ENCODE peak calls at places on chromosomes 13 and 19, in four cellular contexts. O is IMR-90, K is neuronal stem cell, I is H9. Y is an unnamed sample.

GRCh38 chr19:850221-850978 is 1.7 kb upstream of the ELANE start:
- DNase-seq in O (peak; percentile 81), K (no peak), I (peak; percentile 42), Y (no peak)

GRCh38 chr13:109628251-109628699 is 158.1 kb downstream of the IRS2 start:
- DNase-seq in K (no peak), I (no peak), O (peak; percentile 61), Y (no peak)

GRCh38 chr19:40585677-40586422 is 9.2 kb downstream of the SHKBP1 start:
- DNase-seq in I (no peak), O (peak; percentile 44), K (no peak), Y (no peak)

GRCh38 chr13:87078947-87079795 is 592.0 kb upstream of the SLITRK5 start:
- DNase-seq in O (no peak), K (no peak), I (no peak), Y (no peak)

GRCh38 chr13:23671902-23672301 is 101.7 kb downstream of the TNFRSF19 start:
- DNase-seq in K (no peak), I (no peak), O (peak; percentile 95), Y (no peak)

GRCh38 chr13:40388617-40389016 is 277.8 kb downstream of the FOXO1 start:
- DNase-seq in O (peak; percentile 3), K (no peak), I (no peak), Y (no peak)

GRCh38 chr13:72808917-72809500 is 27.1 kb downstream of the PIBF1 start:
- DNase-seq in I (no peak), O (peak; percentile 6), K (peak; percentile 9), Y (no peak)

GRCh38 chr19:41531438-41532311 is 44.3 kb upstream of the CEACAM21 start:
- DNase-seq in O (peak; percentile 31), K (no peak), I (no peak), Y (no peak)

GRCh38 chr19:17681505-17682125 is 6.5 kb downstream of the UNC13A start:
- DNase-seq in K (no peak), I (peak; percentile 61), O (peak; percentile 56), Y (no peak)

GRCh38 chr13:95641961-95642621 is 2.4 kb downstream of the DZIP1 start:
- DNase-seq in K (peak; percentile 6), O (peak; percentile 43), I (peak; percentile 76), Y (no peak)

GRCh38 chr13:49098771-49099512 is 121.2 kb upstream of the MLNR start:
- DNase-seq in K (no peak), I (no peak), O (no peak), Y (no peak)

GRCh38 chr13:23679214-23679613 is 109.0 kb downstream of the TNFRSF19 start:
- DNase-seq in O (peak; percentile 90), I (no peak), K (no peak), Y (no peak)

GRCh38 chr13:107864543-107865460 is 350.5 kb downstream of the LIG4 start:
- DNase-seq in K (peak; percentile 84), O (peak; percentile 86), I (no peak), Y (no peak)

GRCh38 chr13:110162053-110162452 is 144.9 kb downstream of the COL4A1 start:
- DNase-seq in O (no peak), I (no peak), K (no peak), Y (no peak)

GRCh38 chr13:40026174-40026585 is 370.7 kb downstream of the COG6 start:
- DNase-seq in I (no peak), K (no peak), O (peak; percentile 11), Y (no peak)

GRCh38 chr13:85528578-85529215 is 270.5 kb downstream of the SLITRK6 start:
- DNase-seq in I (no peak), K (no peak), O (peak; percentile 90), Y (no peak)

GRCh38 chr19:47723573-47723923 is 10.3 kb downstream of the EHD2 start:
- DNase-seq in O (peak; percentile 95), I (no peak), K (no peak), Y (no peak)

GRCh38 chr19:52335768-52336116 is 301 bp upstream of the ZNF610 start:
- DNase-seq in K (no peak), O (no peak), I (no peak), Y (no peak)

GRCh38 chr13:89204435-89204834 is 1533.3 kb downstream of the SLITRK5 start:
- DNase-seq in I (no peak), O (no peak), K (no peak), Y (no peak)

GRCh38 chr13:73656863-73657262 is 477.3 kb downstream of the KLF12 start:
- DNase-seq in I (no peak), K (no peak), O (peak; percentile 42), Y (no peak)

GRCh38 chr19:12784871-12785430 is 6.3 kb upstream of the JUNB start:
- DNase-seq in O (peak; percentile 26), K (no peak), I (no peak), Y (no peak)

GRCh38 chr13:52737900-52738299 is 1.7 kb downstream of the CNMD start:
- DNase-seq in I (no peak), K (no peak), O (no peak), Y (no peak)

GRCh38 chr13:109744512-109745051 is 41.8 kb downstream of the IRS2 start:
- DNase-seq in O (peak; percentile 92), I (no peak), K (no peak), Y (no peak)

GRCh38 chr13:38264363-38265134 is 85.1 kb upstream of the UFM1 start:
- DNase-seq in K (no peak), O (no peak), I (no peak), Y (no peak)

GRCh38 chr19:46861691-46862503 is 1.1 kb downstream of the ARHGAP35 start:
- DNase-seq in I (no peak), K (no peak), O (no peak), Y (no peak)

GRCh38 chr13:104382941-104383340 is 1316.7 kb upstream of the SLC10A2 start:
- DNase-seq in K (no peak), O (peak; percentile 22), I (no peak), Y (no peak)

GRCh38 chr13:99015606-99016520 is 38.0 kb upstream of the DOCK9 start:
- DNase-seq in I (no peak), O (no peak), K (no peak), Y (no peak)

GRCh38 chr13:113360446-113360845 is 3.5 kb downstream of the GRTP1 start:
- DNase-seq in I (no peak), K (no peak), O (no peak), Y (no peak)

GRCh38 chr19:1401138-1401888 is at the start of gene GAMT:
- DNase-seq in O (no peak), I (no peak), K (peak; percentile 46), Y (no peak)

GRCh38 chr19:861756-862528 is 2.5 kb downstream of the CFD start:
- DNase-seq in O (no peak), I (peak; percentile 98), K (peak; percentile 43), Y (peak; percentile 91)

GRCh38 chr19:13430790-13431582 is 75.3 kb downstream of the CACNA1A start:
- DNase-seq in K (peak; percentile 17), O (peak; percentile 42), I (peak; percentile 71), Y (peak; percentile 85)

GRCh38 chr13:96617528-96617927 is 376.7 kb downstream of the OXGR1 start:
- DNase-seq in K (no peak), O (no peak), I (no peak), Y (no peak)

GRCh38 chr13:38535271-38535670 is 151.6 kb upstream of the FREM2 start:
- DNase-seq in O (no peak), I (no peak), K (no peak), Y (no peak)

GRCh38 chr13:32674503-32674902 is 88.3 kb downstream of the PDS5B start:
- DNase-seq in K (no peak), O (no peak), I (no peak), Y (no peak)

GRCh38 chr13:32682130-32682529 is 95.9 kb downstream of the PDS5B start:
- DNase-seq in O (no peak), I (no peak), K (no peak), Y (no peak)

GRCh38 chr13:32676242-32676641 is 90.0 kb downstream of the PDS5B start:
- DNase-seq in O (peak; percentile 50), I (no peak), K (no peak), Y (no peak)
- H3K23ac ChIP-seq in O (no peak overlapping the region), I (no peak overlapping the region), K (no peak overlapping the region), Y (no peak overlapping the region)

GRCh38 chr19:29173896-29174295 is 39.1 kb downstream of the UQCRFS1 start:
- DNase-seq in O (no peak), I (no peak), K (no peak), Y (no peak)

GRCh38 chr19:29171525-29171924 is 41.4 kb downstream of the UQCRFS1 start:
- DNase-seq in O (no peak), K (no peak), I (no peak), Y (no peak)

GRCh38 chr19:29172302-29172701 is 40.6 kb downstream of the UQCRFS1 start:
- DNase-seq in I (no peak), O (no peak), K (no peak), Y (no peak)

GRCh38 chr19:29176981-29177754 is 35.8 kb downstream of the UQCRFS1 start:
- DNase-seq in I (no peak), O (no peak), K (no peak), Y (no peak)
- H3K14ac ChIP-seq in I (no peak overlapping the region), O (no peak overlapping the region), K (no peak overlapping the region), Y (no peak overlapping the region)

GRCh38 chr19:58346961-58347929 is 6.0 kb downstream of the A1BG start:
- DNase-seq in K (peak; percentile 73), I (peak; percentile 82), O (peak; percentile 63), Y (peak; percentile 81)
- H3K23ac ChIP-seq in K (peak overlapping the region; percentile 96), I (no peak overlapping the region), O (peak overlapping the region; percentile 45), Y (no peak overlapping the region)

GRCh38 chr19:4909172-4909896 is at the start of gene UHRF1:
- DNase-seq in O (no peak), K (no peak), I (peak; percentile 41), Y (peak; percentile 54)
- H3K14ac ChIP-seq in O (peak within 1 kb of the TSS; percentile 90), K (peak within 1 kb of the TSS; percentile 58), I (peak within 1 kb of the TSS; percentile 73), Y (no peak within 1 kb of the TSS)

DNA sequence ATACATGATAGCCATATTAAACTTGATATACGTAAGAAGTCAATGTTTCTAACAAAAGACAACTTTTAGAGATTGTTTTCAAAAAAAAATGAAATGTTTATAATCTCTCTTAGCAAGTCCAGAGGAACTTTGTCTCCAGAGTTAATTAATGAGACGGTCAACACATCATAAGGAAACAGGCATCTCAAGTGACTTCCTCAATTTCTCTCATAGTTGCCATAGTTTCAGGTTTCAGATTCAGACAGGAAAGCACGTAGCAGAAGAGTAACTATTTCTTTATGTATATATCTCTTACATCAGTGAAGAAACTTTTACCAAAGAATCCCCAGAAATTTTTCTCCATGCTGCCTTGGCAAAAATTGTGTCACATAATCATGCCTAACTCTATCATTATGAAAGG is 159.6 kb upstream of the ATXN8OS start:
- DNase-seq in I (no peak), K (no peak), O (no peak), Y (no peak)
- H3K23ac ChIP-seq in I (no peak overlapping the region), K (no peak overlapping the region), O (no peak overlapping the region), Y (no peak overlapping the region)

DNA sequence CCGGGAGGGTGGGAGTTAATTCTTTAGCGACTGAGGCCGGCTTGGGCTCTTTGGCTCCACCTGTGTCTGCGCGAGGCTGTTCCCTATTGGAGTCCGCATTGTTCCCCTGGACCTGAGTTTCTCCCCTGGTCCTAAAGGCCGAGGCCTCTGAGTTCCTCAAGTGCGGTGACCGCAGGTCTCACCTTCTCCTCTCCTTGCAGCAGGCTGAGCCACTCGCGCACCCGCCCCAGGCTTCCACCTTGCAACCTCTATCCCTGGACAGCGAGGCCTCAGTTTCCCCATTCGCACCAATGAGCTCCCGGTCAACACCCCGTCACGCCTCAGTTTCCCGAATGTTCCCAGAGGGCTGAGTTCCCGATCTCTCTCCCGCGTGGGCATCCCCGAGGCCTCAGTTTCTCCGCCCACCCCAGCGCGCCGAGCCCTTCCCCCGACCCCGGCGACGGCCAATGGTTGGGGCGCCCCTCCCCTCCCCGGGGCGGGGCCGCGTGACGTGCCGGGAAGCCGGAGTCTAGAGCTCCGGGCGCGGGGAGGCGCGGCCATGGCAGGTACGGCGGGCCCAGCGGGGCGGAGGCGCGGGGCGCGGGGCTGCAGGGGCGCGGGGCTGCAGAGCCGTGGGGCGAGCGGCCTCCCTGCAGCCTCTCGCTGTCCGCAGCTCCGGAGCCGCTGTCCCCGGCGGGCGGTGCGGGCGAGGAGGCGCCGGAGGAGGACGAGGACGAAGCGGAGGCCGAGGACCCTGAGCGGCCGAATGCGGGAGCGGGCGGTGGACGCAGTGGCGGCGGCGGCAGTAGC is at the start of gene MPND:
- DNase-seq in K (peak; percentile 85), O (peak; percentile 64), I (peak; percentile 86), Y (peak; percentile 94)
- H3K14ac ChIP-seq in K (peak within 1 kb of the TSS; percentile 100), O (peak within 1 kb of the TSS; percentile 79), I (peak within 1 kb of the TSS; percentile 87), Y (no peak within 1 kb of the TSS)